ENCODE peak calls at places on chromosomes 4 and X, in six cellular contexts. Z is Panc1, U is cardiac muscle cell, E is mucosa of descending colon, C is WTC11, J is IMR-90. T is an unnamed sample.

GRCh38 chrX:129360175-129360574 is 163.1 kb downstream of the SMARCA1 start:
- DNase-seq in Z (peak), C (peak), E (peak), J (peak), U (peak), T (peak)

GRCh38 chrX:19750028-19750786 is 137.2 kb downstream of the SH3KBP1 start:
- DNase-seq in J (no peak), E (no peak), C (no peak), Z (no peak), U (no peak), T (no peak)

GRCh38 chrX:71253253-71254091 is 468 bp downstream of the ZMYM3 start:
- DNase-seq in J (peak), C (peak), U (peak), E (peak), Z (no peak), T (peak)

GRCh38 chrX:51336584-51336983 is 4.0 kb downstream of the NUDT10 start:
- DNase-seq in U (peak), Z (no peak), J (peak), C (peak), E (peak), T (peak)

GRCh38 chr4:158826882-158827281 is 58.1 kb downstream of the FNIP2 start:
- DNase-seq in C (no peak), E (peak), U (no peak), Z (no peak), J (no peak), T (no peak)

GRCh38 chr4:176539785-176540175 is 220.0 kb downstream of the SPCS3 start:
- DNase-seq in E (no peak), Z (no peak), J (peak), U (no peak), C (no peak), T (no peak)

GRCh38 chrX:50920132-50920531 is 9.6 kb downstream of the BMP15 start:
- DNase-seq in U (no peak), Z (no peak), C (no peak), E (peak), J (peak), T (peak)

GRCh38 chr4:155603360-155603891 is 63.2 kb upstream of the GUCY1A1 start:
- DNase-seq in J (no peak), Z (no peak), E (no peak), U (peak), C (no peak), T (no peak)

GRCh38 chr4:24065974-24066373 is 176.1 kb upstream of the PPARGC1A start:
- DNase-seq in J (no peak), C (no peak), U (no peak), E (no peak), Z (no peak), T (no peak)

GRCh38 chr4:5463936-5464650 is 244.3 kb downstream of the EVC2 start:
- DNase-seq in Z (no peak), C (no peak), E (no peak), J (no peak), U (no peak), T (no peak)

GRCh38 chr4:124060261-124060918 is 652.1 kb downstream of the ANKRD50 start:
- DNase-seq in Z (no peak), C (no peak), J (peak), U (peak), E (peak), T (peak)

GRCh38 chr4:2792711-2793577 is at the start of gene SH3BP2:
- DNase-seq in J (peak), E (peak), Z (no peak), C (peak), U (peak), T (peak)

GRCh38 chr4:172996571-172997216 is 171.9 kb upstream of the GALNT7 start:
- DNase-seq in U (no peak), E (no peak), Z (no peak), J (peak), C (no peak), T (peak)

GRCh38 chr4:6123976-6124375 is 76.4 kb downstream of the JAKMIP1 start:
- DNase-seq in E (no peak), J (no peak), C (no peak), Z (no peak), U (no peak), T (no peak)

GRCh38 chr4:99822734-99823133 is 6.1 kb downstream of the DAPP1 start:
- DNase-seq in Z (no peak), C (no peak), J (no peak), E (no peak), U (no peak), T (no peak)

GRCh38 chr4:24808261-24808660 is 12.9 kb downstream of the SOD3 start:
- DNase-seq in J (no peak), Z (no peak), C (no peak), U (no peak), E (no peak), T (no peak)

GRCh38 chr4:140049924-140050681 is 103.9 kb downstream of the MAML3 start:
- DNase-seq in Z (no peak), C (peak), E (no peak), U (peak), J (peak), T (peak)

GRCh38 chrX:136128743-136129142 is 18.6 kb upstream of the FHL1 start:
- DNase-seq in U (no peak), E (no peak), Z (no peak), C (no peak), J (no peak), T (no peak)

GRCh38 chrX:9396930-9397329 is 67.9 kb upstream of the TBL1X start:
- DNase-seq in J (no peak), C (no peak), E (peak), Z (no peak), U (no peak), T (no peak)

GRCh38 chr4:24922416-24922815 is 9.6 kb upstream of the CCDC149 start:
- DNase-seq in U (no peak), C (no peak), Z (no peak), J (peak), E (no peak), T (no peak)

DNA sequence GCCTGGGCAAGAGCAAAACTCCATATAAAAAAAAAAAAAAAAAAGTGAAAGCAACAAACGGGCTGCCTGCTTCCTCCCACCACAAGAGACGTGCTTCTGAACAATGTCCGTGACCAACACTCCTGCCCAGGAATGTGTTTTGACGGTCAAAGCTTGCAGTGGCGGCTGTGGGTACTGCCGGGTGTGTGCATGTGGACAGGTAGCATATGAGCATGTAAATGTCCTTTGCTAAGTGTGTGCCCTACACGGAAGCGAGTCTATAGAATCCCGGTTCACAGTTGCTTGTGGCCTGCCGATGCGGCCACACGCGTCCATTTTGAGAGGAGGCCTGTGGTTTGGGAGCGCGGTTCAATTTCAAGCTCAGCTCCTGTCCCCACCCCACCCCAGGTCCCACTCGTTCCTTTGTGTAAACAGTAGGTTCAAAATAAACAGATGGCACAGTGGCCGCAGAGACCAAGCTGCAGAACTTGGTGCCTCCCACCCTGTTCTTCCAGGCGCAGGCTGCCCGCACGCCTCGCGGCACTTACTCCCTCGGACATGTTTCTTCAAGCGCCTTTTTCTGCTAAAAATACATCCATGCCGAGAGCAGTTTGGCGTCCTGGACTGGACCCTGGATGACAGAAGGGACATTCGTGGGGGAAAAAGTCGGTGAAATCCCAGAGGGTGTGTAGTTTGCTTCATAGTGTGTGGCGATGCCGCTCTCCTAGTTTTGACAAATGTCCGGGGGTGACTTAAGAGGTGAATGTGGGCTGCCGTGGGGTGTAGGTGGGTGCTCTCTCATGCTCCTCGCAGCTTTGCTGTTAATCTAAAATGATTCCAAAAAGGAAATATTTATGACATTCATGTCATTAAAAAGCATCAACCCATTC is 11.5 kb upstream of the NKX1-1 start:
- DNase-seq in C (no peak), Z (no peak), U (no peak), E (no peak), J (no peak), T (no peak)
- TF ChIP-seq CTCF in C (no peak), Z (no peak), U (no peak), E (no peak), J (no peak), T (no peak)

DNA sequence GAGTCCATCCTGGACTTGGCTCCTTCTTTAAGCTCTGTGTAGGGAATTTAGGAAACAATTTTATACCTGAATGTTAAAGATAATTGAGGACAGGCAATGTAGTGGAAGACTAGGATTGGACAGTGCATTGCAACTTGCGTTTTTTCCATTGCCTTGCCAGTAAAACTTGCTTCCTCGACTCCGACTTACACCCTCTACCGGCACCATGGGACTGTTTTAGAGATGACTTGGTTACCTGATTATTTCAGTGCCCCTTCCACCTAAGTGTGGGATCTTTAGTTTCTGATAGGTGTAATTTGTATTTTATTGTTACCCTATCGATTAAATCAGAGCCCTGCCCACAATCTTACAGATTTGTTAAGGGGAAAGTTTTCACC is 1.2 kb downstream of the PRPS1 start:
- DNase-seq in U (peak), J (peak), Z (peak), C (no peak), E (peak), T (peak)
- TF ChIP-seq CTCF in U (peak), J (peak), Z (peak), C (no peak), E (no peak), T (no peak)

DNA sequence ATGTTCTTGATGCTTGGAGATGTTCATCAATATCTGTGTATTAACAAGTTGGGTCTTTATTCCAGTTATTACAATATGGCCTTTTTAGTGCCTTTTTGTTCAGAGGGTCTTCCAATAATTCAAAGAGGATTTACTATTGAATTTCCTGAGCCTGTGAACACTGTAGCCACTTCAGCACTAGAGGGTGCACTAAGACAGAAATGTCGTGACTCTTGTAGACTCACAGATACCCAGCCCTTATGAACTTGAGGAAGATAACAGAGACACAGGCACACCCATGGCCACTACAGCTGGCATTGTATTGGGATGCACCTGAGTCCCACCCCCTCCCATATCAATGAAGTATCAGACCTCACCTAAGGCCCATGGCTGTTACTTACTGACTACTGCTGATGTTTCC is 54.4 kb upstream of the ACTRT1 start:
- DNase-seq in Z (peak), E (peak), C (peak), U (peak), J (no peak), T (peak)
- TF ChIP-seq CTCF in Z (peak), E (no peak), C (peak), U (no peak), J (no peak), T (peak)

GRCh38 chr4:83112678-83113428 is 1.7 kb downstream of the PLAC8 start:
- DNase-seq in J (peak), E (peak), Z (peak), U (no peak), C (no peak), T (no peak)

GRCh38 chr4:83109480-83110221 is 4.9 kb downstream of the PLAC8 start:
- DNase-seq in E (peak), Z (no peak), U (peak), C (peak), J (peak), T (no peak)

GRCh38 chr4:83112239-83112638 is 2.3 kb downstream of the PLAC8 start:
- DNase-seq in C (no peak), Z (no peak), J (no peak), U (no peak), E (peak), T (no peak)

GRCh38 chr4:83110222-83110945 is 4.1 kb downstream of the PLAC8 start:
- DNase-seq in Z (peak), U (peak), J (peak), E (peak), C (peak), T (peak)

GRCh38 chr4:83110970-83111369 is 3.6 kb downstream of the PLAC8 start:
- DNase-seq in E (peak), C (no peak), Z (no peak), U (no peak), J (no peak), T (no peak)
- TF ChIP-seq CTCF in E (no peak), C (no peak), Z (no peak), U (no peak), J (no peak), T (no peak)

GRCh38 chr4:92012899-92013867 is 290.6 kb upstream of the GRID2 start:
- DNase-seq in C (peak), E (peak), U (peak), Z (no peak), J (no peak), T (no peak)
- TF ChIP-seq CTCF in C (peak), E (peak), U (peak), Z (peak), J (peak), T (no peak)

GRCh38 chrX:49627030-49627777 is 28.4 kb downstream of the GAGE1 start:
- DNase-seq in C (peak), Z (no peak), J (no peak), U (no peak), E (no peak), T (no peak)
- TF ChIP-seq CTCF in C (no peak), Z (peak), J (no peak), U (peak), E (no peak), T (peak)

GRCh38 chrX:68498044-68498507 is 775 bp upstream of the YIPF6 start:
- DNase-seq in Z (no peak), E (no peak), U (no peak), C (no peak), J (no peak), T (no peak)
- TF ChIP-seq CTCF in Z (no peak), E (no peak), U (peak), C (no peak), J (peak), T (no peak)

GRCh38 chr4:54187148-54187547 is 41.9 kb upstream of the PDGFRA start:
- DNase-seq in J (no peak), C (no peak), E (peak), U (peak), Z (no peak), T (no peak)

GRCh38 chr4:54186371-54186770 is 42.7 kb upstream of the PDGFRA start:
- DNase-seq in Z (no peak), U (no peak), C (no peak), J (no peak), E (no peak), T (no peak)

GRCh38 chr4:54185871-54186270 is 43.2 kb upstream of the PDGFRA start:
- DNase-seq in J (no peak), Z (no peak), C (no peak), E (no peak), U (no peak), T (no peak)

GRCh38 chr4:54184581-54184980 is 44.5 kb upstream of the PDGFRA start:
- DNase-seq in C (no peak), J (no peak), U (no peak), Z (no peak), E (no peak), T (no peak)

GRCh38 chr4:54185380-54185779 is 43.7 kb upstream of the PDGFRA start:
- DNase-seq in U (no peak), C (no peak), E (no peak), Z (no peak), J (no peak), T (peak)
- TF ChIP-seq CTCF in U (no peak), C (no peak), E (no peak), Z (no peak), J (no peak), T (no peak)

DNA sequence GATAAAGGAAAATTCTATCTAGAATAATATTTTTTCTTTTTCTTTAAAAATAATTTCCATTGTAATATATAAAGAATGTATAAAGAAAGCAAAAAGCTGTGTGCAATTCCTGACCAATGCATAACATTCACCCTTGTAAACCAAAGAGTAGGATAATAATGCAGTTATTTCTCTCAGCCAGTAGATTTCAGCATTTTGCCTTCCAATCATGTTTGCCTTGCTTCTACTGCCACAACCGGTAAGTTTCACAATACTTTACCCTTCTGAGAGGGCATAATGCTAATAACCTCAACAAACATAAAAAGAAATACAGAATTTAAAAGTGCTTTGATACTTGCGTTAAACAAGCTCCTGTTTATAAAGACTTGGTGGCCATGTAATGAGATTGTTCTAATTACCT is 59.9 kb downstream of the CHIC2 start:
- DNase-seq in C (no peak), Z (no peak), U (no peak), J (peak), E (no peak), T (no peak)
- TF ChIP-seq CTCF in C (no peak), Z (no peak), U (no peak), J (no peak), E (no peak), T (no peak)